ENCODE peak calls at places on chromosomes 12 and 14, in six cellular contexts. L is tibial nerve, S is transverse colon, T is prostate gland, X is suprapubic skin, Q is gastrocnemius medialis. U is an unnamed sample. For H3K27me3, the result is how much of the 10 kb centered on the place peaks cover.

GRCh38 chr14:54050759-54051158 is 94.1 kb upstream of the BMP4 start:
- DNase-seq in X (no peak), L (no peak), S (no peak), T (no peak), Q (no peak), U (no peak)

GRCh38 chr14:91410781-91411536 is 6.7 kb downstream of the CCDC88C start:
- DNase-seq in X (no peak), Q (no peak), S (no peak), T (no peak), L (no peak), U (no peak)

GRCh38 chr14:24403294-24404013 is 4.7 kb downstream of the NYNRIN start:
- DNase-seq in S (no peak), T (no peak), X (no peak), L (no peak), Q (no peak), U (no peak)

GRCh38 chr14:37709419-37710195 is 114.2 kb downstream of the TTC6 start:
- DNase-seq in T (no peak), S (no peak), L (no peak), Q (no peak), X (no peak), U (no peak)

GRCh38 chr14:34810028-34810427 is 65.1 kb downstream of the BAZ1A start:
- DNase-seq in L (no peak), Q (no peak), S (no peak), T (no peak), X (no peak), U (no peak)

GRCh38 chr12:110741371-110741770 is 1.3 kb downstream of the PPP1CC start:
- DNase-seq in X (no peak), T (no peak), S (no peak), Q (no peak), L (no peak), U (no peak)

GRCh38 chr12:4269279-4269991 is 4.1 kb upstream of the CCND2 start:
- DNase-seq in T (no peak), Q (peak), S (peak), X (peak), L (peak), U (peak)

GRCh38 chr12:54870617-54871016 is 16.3 kb downstream of the MUCL1 start:
- DNase-seq in T (no peak), L (no peak), S (no peak), X (no peak), Q (no peak), U (no peak)

GRCh38 chr14:35213143-35213788 is 78.9 kb upstream of the PSMA6 start:
- DNase-seq in X (no peak), Q (no peak), T (no peak), S (no peak), L (no peak), U (no peak)

GRCh38 chr14:84006643-84007137 is 1523.3 kb upstream of the FLRT2 start:
- DNase-seq in Q (no peak), S (no peak), T (no peak), X (no peak), L (no peak), U (peak)

GRCh38 chr12:47964102-47964723 is 817 bp downstream of the TMEM106C start:
- DNase-seq in T (peak), L (peak), X (no peak), Q (no peak), S (peak), U (peak)

GRCh38 chr14:57435923-57436322 is 45.5 kb downstream of the NAA30 start:
- DNase-seq in S (no peak), Q (no peak), X (no peak), T (no peak), L (no peak), U (no peak)

GRCh38 chr12:2214411-2214810 is 161.6 kb downstream of the CACNA1C start:
- DNase-seq in L (no peak), Q (no peak), S (no peak), X (no peak), T (no peak), U (no peak)

GRCh38 chr14:59271734-59272133 is 83.3 kb downstream of the DAAM1 start:
- DNase-seq in T (no peak), X (no peak), L (no peak), Q (no peak), S (no peak), U (no peak)

GRCh38 chr12:75714462-75715322 is 203.3 kb upstream of the KRR1 start:
- DNase-seq in X (no peak), T (no peak), Q (no peak), L (no peak), S (no peak), U (no peak)

GRCh38 chr12:67669925-67670631 is 21.5 kb downstream of the DYRK2 start:
- DNase-seq in S (no peak), T (no peak), Q (no peak), X (no peak), L (no peak), U (no peak)

GRCh38 chr12:20520572-20520971 is 152.2 kb downstream of the PDE3A start:
- DNase-seq in X (no peak), L (no peak), S (no peak), Q (no peak), T (no peak), U (no peak)

GRCh38 chr12:84636801-84637285 is 275.8 kb downstream of the SLC6A15 start:
- DNase-seq in T (no peak), L (no peak), X (no peak), Q (no peak), S (no peak), U (no peak)

GRCh38 chr12:60123443-60124000 is 527.7 kb downstream of the SLC16A7 start:
- DNase-seq in X (no peak), L (no peak), T (no peak), Q (no peak), S (no peak), U (no peak)

GRCh38 chr12:90543841-90544240 is 411.1 kb downstream of the CCER1 start:
- DNase-seq in L (no peak), Q (no peak), T (no peak), S (no peak), X (no peak), U (no peak)

GRCh38 chr12:5417500-5417899 is 14.4 kb upstream of the NTF3 start:
- DNase-seq in Q (no peak), L (no peak), X (no peak), T (no peak), S (no peak), U (no peak)

GRCh38 chr14:102323102-102323501 is 3.6 kb downstream of the ZNF839 start:
- DNase-seq in Q (peak), S (peak), T (peak), L (peak), X (peak), U (peak)

DNA sequence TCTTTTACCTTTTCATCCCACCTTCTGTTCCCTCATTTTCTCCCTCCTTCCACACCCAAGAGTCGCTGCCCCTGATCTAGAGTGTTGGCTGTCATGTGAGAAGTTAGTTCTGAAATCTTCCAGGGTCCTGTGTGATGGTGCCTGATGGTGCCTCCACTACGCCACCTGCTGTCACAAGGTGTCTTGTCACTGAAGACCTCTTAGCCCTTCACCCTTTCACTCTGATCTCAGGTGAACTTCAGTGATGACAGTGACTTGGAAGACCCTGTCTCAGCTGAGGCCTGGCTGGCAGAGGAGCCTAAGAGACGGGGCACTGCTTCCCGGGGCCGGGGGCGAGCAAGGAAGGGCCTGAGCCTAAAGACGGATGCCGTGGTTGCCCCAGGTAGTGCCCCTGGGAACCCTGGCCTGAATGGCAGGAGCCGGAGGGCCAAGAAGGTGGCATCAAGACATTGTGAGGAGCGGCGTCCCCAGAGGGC is 7.6 kb upstream of the PFDN5 start:
- DNase-seq in S (peak), Q (peak), X (no peak), L (peak), T (peak), U (peak)
- TF ChIP-seq POLR2A in S (no peak), Q (no peak), X (no peak), L (no peak), T (no peak), U (no peak)

GRCh38 chr12:116533343-116534248 is 25.6 kb upstream of the MAP1LC3B2 start:
- DNase-seq in Q (peak), L (peak), T (peak), X (peak), S (peak), U (peak)
- H3K27me3 ChIP-seq in Q (under half), L (under half), T (under half), X (under half), S (under half), U (under half)

GRCh38 chr14:49861923-49862673 is 9.5 kb upstream of the NEMF start:
- DNase-seq in X (peak), T (peak), L (peak), Q (peak), S (peak), U (peak)
- TF ChIP-seq POLR2A in X (no peak), T (peak), L (peak), Q (no peak), S (no peak), U (peak)

GRCh38 chr12:132363661-132364347 is 34.4 kb upstream of the GALNT9 start:
- DNase-seq in T (no peak), L (no peak), X (peak), Q (no peak), S (no peak), U (no peak)
- H3K27me3 ChIP-seq in T (under half), L (under half), X (under half), Q (under half), S (under half), U (under half)

U was measured in body of pancreas.